ENCODE peak calls at places on chromosomes 11 and 22, in eight cellular contexts. P is astrocyte; K is adrenal gland; G is IMR-90; R is neural crest cell; S is stomach; X is SW480; T is activated naive CD4-positive, alpha-beta T cell. J is an unnamed sample.

GRCh38 chr11:28922351-28922981 is 814.3 kb downstream of the METTL15 start:
- DNase-seq in P (no peak), K (no peak), G (peak), R (no peak), S (no peak), X (no peak), T (no peak), J (no peak)

GRCh38 chr11:3338569-3339565 is 40.1 kb downstream of the ZNF195 start:
- DNase-seq in P (no peak), K (no peak), G (no peak), R (no peak), S (no peak), X (no peak), T (no peak), J (no peak)

GRCh38 chr11:109547356-109548027 is 125.5 kb downstream of the C11orf87 start:
- DNase-seq in P (peak), K (no peak), G (peak), R (no peak), S (no peak), X (no peak), T (no peak), J (no peak)

GRCh38 chr22:48931452-48931851 is 896.2 kb downstream of the BRD1 start:
- DNase-seq in P (no peak), K (no peak), G (no peak), R (no peak), S (no peak), X (no peak), T (no peak), J (no peak)

GRCh38 chr22:42134033-42135020 is 3.7 kb upstream of the CYP2D6 start:
- DNase-seq in P (no peak), K (no peak), G (no peak), R (no peak), S (no peak), X (no peak), T (no peak), J (no peak)

GRCh38 chr22:39311592-39312400 is 7.6 kb downstream of the RPL3 start:
- DNase-seq in P (no peak), K (no peak), G (no peak), R (no peak), S (no peak), X (no peak), T (no peak), J (peak)

GRCh38 chr22:49724030-49724892 is 103.4 kb downstream of the BRD1 start:
- DNase-seq in P (no peak), K (no peak), G (no peak), R (no peak), S (no peak), X (no peak), T (no peak), J (no peak)

GRCh38 chr11:117819096-117820040 is 5.2 kb downstream of the FXYD2 start:
- DNase-seq in P (peak), K (peak), G (peak), R (peak), S (peak), X (peak), T (no peak), J (peak)

GRCh38 chr11:103609117-103610066 is 427.0 kb upstream of the DDI1 start:
- DNase-seq in P (peak), K (no peak), G (peak), R (no peak), S (no peak), X (peak), T (no peak), J (no peak)

GRCh38 chr22:39674536-39674935 is 104.0 kb downstream of the CACNA1I start:
- DNase-seq in P (no peak), K (no peak), G (peak), R (no peak), S (no peak), X (no peak), T (no peak), J (no peak)

GRCh38 chr11:58788355-58789023 is 56.0 kb downstream of the GLYATL2 start:
- DNase-seq in P (peak), K (peak), G (peak), R (peak), S (peak), X (peak), T (peak), J (peak)

GRCh38 chr11:68313574-68314202 is 1.3 kb downstream of the LRP5 start:
- DNase-seq in P (no peak), K (no peak), G (peak), R (no peak), S (no peak), X (no peak), T (no peak), J (peak)

GRCh38 chr11:102361100-102362021 is 14.3 kb downstream of the BIRC2 start:
- DNase-seq in P (no peak), K (no peak), G (peak), R (no peak), S (no peak), X (no peak), T (peak), J (no peak)

GRCh38 chr11:63804259-63804658 is 9.0 kb upstream of the SPINDOC start:
- DNase-seq in P (no peak), K (no peak), G (no peak), R (no peak), S (peak), X (no peak), T (no peak), J (no peak)

GRCh38 chr22:45329536-45329936 is 19.8 kb downstream of the FAM118A start:
- DNase-seq in P (no peak), K (no peak), G (no peak), R (no peak), S (no peak), X (no peak), T (no peak), J (peak)

GRCh38 chr22:49764151-49764581 is 63.5 kb downstream of the BRD1 start:
- DNase-seq in P (no peak), K (no peak), G (no peak), R (no peak), S (peak), X (no peak), T (no peak), J (no peak)

GRCh38 chr11:101567086-101567485 is 16.7 kb downstream of the TRPC6 start:
- DNase-seq in P (no peak), K (no peak), G (no peak), R (no peak), S (no peak), X (no peak), T (no peak), J (no peak)

GRCh38 chr22:39383841-39384625 is 15.5 kb upstream of the TAB1 start:
- DNase-seq in P (no peak), K (no peak), G (peak), R (no peak), S (no peak), X (no peak), T (no peak), J (no peak)

GRCh38 chr22:19178065-19178658 is 374 bp downstream of the SLC25A1 start:
- DNase-seq in P (no peak), K (peak), G (peak), R (peak), S (peak), X (no peak), T (peak), J (no peak)

GRCh38 chr11:102438311-102439062 is 14.1 kb downstream of the TMEM123 start:
- DNase-seq in P (no peak), K (no peak), G (no peak), R (no peak), S (peak), X (no peak), T (peak), J (no peak)

GRCh38 chr22:30206964-30207363 is 39.6 kb downstream of the LIF start:
- DNase-seq in P (peak), K (peak), G (peak), R (no peak), S (peak), X (peak), T (no peak), J (no peak)

GRCh38 chr11:2213890-2214526 is 42.4 kb upstream of the TH start:
- DNase-seq in P (no peak), K (no peak), G (no peak), R (no peak), S (no peak), X (no peak), T (no peak), J (no peak)

GRCh38 chr22:45450101-45450785 is 36.8 kb downstream of the RIBC2 start:
- DNase-seq in P (no peak), K (no peak), G (no peak), R (no peak), S (no peak), X (no peak), T (no peak), J (no peak)

GRCh38 chr11:34637303-34637702 is 16.4 kb downstream of the EHF start:
- DNase-seq in P (no peak), K (peak), G (no peak), R (no peak), S (peak), X (no peak), T (no peak), J (no peak)

GRCh38 chr11:72135891-72136676 is 559 bp downstream of the FOLR3 start:
- DNase-seq in P (peak), K (no peak), G (peak), R (no peak), S (no peak), X (no peak), T (no peak), J (no peak)

GRCh38 chr11:117928818-117929567 is at the start of gene TMPRSS13:
- DNase-seq in P (no peak), K (no peak), G (no peak), R (no peak), S (no peak), X (no peak), T (no peak), J (no peak)

GRCh38 chr11:111846063-111846462 is 25.3 kb downstream of the ALG9 start:
- DNase-seq in P (peak), K (no peak), G (peak), R (no peak), S (no peak), X (no peak), T (no peak), J (no peak)

GRCh38 chr11:121589946-121590537 is 137.3 kb upstream of the SORL1-AS1 start:
- DNase-seq in P (no peak), K (no peak), G (no peak), R (no peak), S (no peak), X (no peak), T (no peak), J (no peak)

GRCh38 chr11:67382481-67383136 is 9.2 kb upstream of the RAD9A start:
- DNase-seq in P (no peak), K (peak), G (peak), R (peak), S (peak), X (peak), T (peak), J (no peak)

GRCh38 chr22:37193629-37194191 is 5.7 kb upstream of the C1QTNF6 start:
- DNase-seq in P (no peak), K (peak), G (peak), R (no peak), S (no peak), X (no peak), T (no peak), J (no peak)

GRCh38 chr11:74278721-74279148 is 32.7 kb downstream of the P4HA3 start:
- DNase-seq in P (peak), K (peak), G (peak), R (no peak), S (no peak), X (no peak), T (no peak), J (no peak)

GRCh38 chr22:20885017-20885556 is 26.3 kb downstream of the SNAP29 start:
- DNase-seq in P (no peak), K (no peak), G (no peak), R (no peak), S (no peak), X (no peak), T (no peak), J (no peak)

GRCh38 chr22:32842486-32842885 is 41.0 kb downstream of the TIMP3 start:
- DNase-seq in P (peak), K (no peak), G (peak), R (no peak), S (no peak), X (peak), T (no peak), J (no peak)

GRCh38 chr11:93718057-93718563 is 23.2 kb downstream of the TAF1D start:
- DNase-seq in P (no peak), K (no peak), G (no peak), R (no peak), S (no peak), X (no peak), T (no peak), J (no peak)

GRCh38 chr22:33737662-33738061 is 182.6 kb downstream of the LARGE1 start:
- DNase-seq in P (no peak), K (no peak), G (no peak), R (no peak), S (no peak), X (no peak), T (no peak), J (no peak)

GRCh38 chr11:74634537-74634936 is 42.2 kb downstream of the POLD3 start:
- DNase-seq in P (peak), K (peak), G (peak), R (no peak), S (no peak), X (peak), T (no peak), J (peak)

GRCh38 chr11:71927813-71928738 is at the start of gene XNDC1N:
- DNase-seq in P (peak), K (peak), G (peak), R (peak), S (peak), X (peak), T (peak), J (peak)

GRCh38 chr11:62804310-62805043 is 763 bp downstream of the NXF1 start:
- DNase-seq in P (peak), K (peak), G (peak), R (no peak), S (peak), X (no peak), T (no peak), J (no peak)

GRCh38 chr11:9344046-9344680 is 29.8 kb upstream of the TMEM41B start:
- DNase-seq in P (no peak), K (no peak), G (no peak), R (no peak), S (no peak), X (no peak), T (no peak), J (no peak)

GRCh38 chr11:115581871-115582639 is 77.8 kb upstream of the CADM1 start:
- DNase-seq in P (peak), K (no peak), G (peak), R (no peak), S (no peak), X (peak), T (no peak), J (no peak)